ENCODE peak calls at places on chromosome 5, in nine cellular contexts. Y is foreskin fibroblast; K is hypothalamus; Z is astrocyte of the spinal cord; W is smooth muscle cell of the brain vasculature; F is stimulated activated CD8-positive, alpha-beta memory T cell treated with anti-CD3 and anti-CD28 coated beads, Interleukin-7, amount 100 ng/mL, for 24 hours; M is fibroblast of pulmonary artery; B is CD8-positive, alpha-beta memory T cell; H is iris pigment epithelial cell. Q is an unnamed sample.

GRCh38 chr5:125044491-125045282 is 298.2 kb upstream of the ZNF608 start:
- DNase-seq in H (peak; percentile 59), F (no peak), M (peak; percentile 23), Y (no peak), Z (no peak), W (no peak), B (no peak), K (no peak), Q (no peak)

GRCh38 chr5:179307006-179307800 is 38.1 kb downstream of the ADAMTS2 start:
- DNase-seq in Z (no peak), W (no peak), H (no peak), M (no peak), K (no peak), Y (no peak), B (no peak), F (no peak), Q (no peak)

GRCh38 chr5:150113047-150113744 is 26.8 kb upstream of the CSF1R start:
- DNase-seq in W (no peak), B (no peak), Y (peak; percentile 45), F (no peak), H (peak; percentile 32), M (no peak), Z (no peak), K (no peak), Q (no peak)

GRCh38 chr5:113749334-113749733 is 235.8 kb downstream of the YTHDC2 start:
- DNase-seq in B (no peak), Z (no peak), F (no peak), M (no peak), H (no peak), Y (no peak), K (no peak), W (no peak), Q (no peak)

GRCh38 chr5:102858221-102858620 is 103.1 kb downstream of the PAM start:
- DNase-seq in M (no peak), K (no peak), Z (no peak), Y (peak; percentile 15), B (no peak), H (no peak), W (no peak), F (no peak), Q (no peak)

GRCh38 chr5:82635561-82636288 is 357.6 kb upstream of the RPS23 start:
- DNase-seq in H (peak; percentile 87), K (no peak), F (no peak), W (no peak), Y (peak; percentile 91), Z (peak; percentile 93), M (peak; percentile 18), B (no peak), Q (no peak)

GRCh38 chr5:138529812-138530211 is 13.2 kb downstream of the ETF1 start:
- DNase-seq in Y (no peak), B (no peak), M (no peak), Z (no peak), W (no peak), H (no peak), F (no peak), K (no peak), Q (no peak)

GRCh38 chr5:151132959-151133358 is 24.6 kb downstream of the ANXA6 start:
- DNase-seq in H (no peak), K (no peak), Y (no peak), Z (no peak), F (no peak), M (no peak), B (no peak), W (no peak), Q (no peak)

GRCh38 chr5:67494186-67494842 is 297.7 kb upstream of the CD180 start:
- DNase-seq in K (no peak), W (no peak), Z (no peak), B (no peak), M (no peak), H (no peak), Y (peak; percentile 9), F (no peak), Q (no peak)

GRCh38 chr5:73450041-73450598 is 1.5 kb upstream of the FOXD1 start:
- DNase-seq in K (no peak), W (no peak), M (no peak), Z (peak; percentile 20), Y (no peak), H (no peak), B (no peak), F (no peak), Q (no peak)